ENCODE peak calls at places on chromosomes 1 and 21, in ten cellular contexts. One of them, this sample, is unnamed. For H3K9me3 and H3K4me1, the result is how much of the 10 kb centered on the place peaks cover.

GRCh38 chr21:45382698-45383000 is 22.3 kb upstream of the COL18A1 start:
- DNase-seq in A673: no peak
- DNase-seq in fibroblast of lung: no peak
- DNase-seq in DND-41: no peak
- DNase-seq in transverse colon: no peak
- DNase-seq in testis: no peak
- DNase-seq in suprapubic skin: no peak
- DNase-seq in heart left ventricle: peak
- DNase-seq in neural progenitor cell: no peak
- DNase-seq in IMR-90: no peak
- DNase-seq in this sample: peak

GRCh38 chr1:116128669-116129068 is 17.5 kb downstream of the MAB21L3 start:
- DNase-seq in heart left ventricle: no peak
- DNase-seq in A673: no peak
- DNase-seq in DND-41: no peak
- DNase-seq in testis: no peak
- DNase-seq in fibroblast of lung: no peak
- DNase-seq in neural progenitor cell: no peak
- DNase-seq in transverse colon: no peak
- DNase-seq in suprapubic skin: no peak
- DNase-seq in IMR-90: no peak
- DNase-seq in this sample: no peak

GRCh38 chr1:168498159-168498609 is 45.6 kb downstream of the XCL2 start:
- DNase-seq in neural progenitor cell: no peak
- DNase-seq in suprapubic skin: no peak
- DNase-seq in IMR-90: peak
- DNase-seq in A673: peak
- DNase-seq in DND-41: no peak
- DNase-seq in fibroblast of lung: peak
- DNase-seq in heart left ventricle: no peak
- DNase-seq in transverse colon: no peak
- DNase-seq in testis: no peak
- DNase-seq in this sample: peak

GRCh38 chr1:110229348-110230001 is 19.4 kb downstream of the KCNC4 start:
- DNase-seq in IMR-90: no peak
- DNase-seq in heart left ventricle: no peak
- DNase-seq in neural progenitor cell: no peak
- DNase-seq in fibroblast of lung: no peak
- DNase-seq in DND-41: no peak
- DNase-seq in transverse colon: no peak
- DNase-seq in A673: no peak
- DNase-seq in suprapubic skin: no peak
- DNase-seq in testis: no peak
- DNase-seq in this sample: no peak

GRCh38 chr21:43707462-43707861 is 11.5 kb upstream of the PDXK start:
- DNase-seq in DND-41: no peak
- DNase-seq in suprapubic skin: no peak
- DNase-seq in A673: no peak
- DNase-seq in heart left ventricle: no peak
- DNase-seq in testis: no peak
- DNase-seq in neural progenitor cell: no peak
- DNase-seq in fibroblast of lung: no peak
- DNase-seq in IMR-90: no peak
- DNase-seq in transverse colon: no peak
- DNase-seq in this sample: no peak

GRCh38 chr1:162716123-162716522 is 74.4 kb upstream of the HSD17B7 start:
- DNase-seq in fibroblast of lung: no peak
- DNase-seq in heart left ventricle: no peak
- DNase-seq in suprapubic skin: no peak
- DNase-seq in testis: peak
- DNase-seq in IMR-90: no peak
- DNase-seq in neural progenitor cell: no peak
- DNase-seq in A673: no peak
- DNase-seq in transverse colon: no peak
- DNase-seq in DND-41: no peak
- DNase-seq in this sample: no peak

GRCh38 chr1:209800984-209801834 is 4.7 kb downstream of the IRF6 start:
- DNase-seq in fibroblast of lung: no peak
- DNase-seq in neural progenitor cell: no peak
- DNase-seq in testis: peak
- DNase-seq in DND-41: no peak
- DNase-seq in suprapubic skin: no peak
- DNase-seq in A673: no peak
- DNase-seq in heart left ventricle: peak
- DNase-seq in transverse colon: no peak
- DNase-seq in IMR-90: peak
- DNase-seq in this sample: peak

GRCh38 chr21:38768385-38769071 is 37.2 kb upstream of the ETS2 start:
- DNase-seq in IMR-90: peak
- DNase-seq in neural progenitor cell: no peak
- DNase-seq in testis: no peak
- DNase-seq in DND-41: peak
- DNase-seq in fibroblast of lung: peak
- DNase-seq in heart left ventricle: no peak
- DNase-seq in A673: no peak
- DNase-seq in transverse colon: no peak
- DNase-seq in suprapubic skin: no peak
- DNase-seq in this sample: no peak

GRCh38 chr21:34510148-34511142 is 1.6 kb downstream of the KCNE1 start:
- DNase-seq in heart left ventricle: peak
- DNase-seq in testis: peak
- DNase-seq in IMR-90: peak
- DNase-seq in A673: peak
- DNase-seq in transverse colon: peak
- DNase-seq in suprapubic skin: no peak
- DNase-seq in neural progenitor cell: peak
- DNase-seq in DND-41: peak
- DNase-seq in fibroblast of lung: peak
- DNase-seq in this sample: peak

GRCh38 chr1:173639102-173639501 is 4.0 kb downstream of the TEX50 start:
- DNase-seq in neural progenitor cell: no peak
- DNase-seq in transverse colon: no peak
- DNase-seq in testis: no peak
- DNase-seq in heart left ventricle: no peak
- DNase-seq in IMR-90: no peak
- DNase-seq in fibroblast of lung: no peak
- DNase-seq in DND-41: no peak
- DNase-seq in A673: no peak
- DNase-seq in suprapubic skin: no peak
- DNase-seq in this sample: no peak
- H3K9me3 ChIP-seq in neural progenitor cell: under half
- H3K9me3 ChIP-seq in transverse colon: under half
- H3K9me3 ChIP-seq in testis: under half
- H3K9me3 ChIP-seq in heart left ventricle: under half
- H3K9me3 ChIP-seq in IMR-90: under half
- H3K9me3 ChIP-seq in fibroblast of lung: under half
- H3K9me3 ChIP-seq in DND-41: under half
- H3K9me3 ChIP-seq in A673: under half
- H3K9me3 ChIP-seq in suprapubic skin: under half
- H3K9me3 ChIP-seq in this sample: under half

GRCh38 chr1:35637401-35637809 is 3.9 kb downstream of the PSMB2 start:
- DNase-seq in transverse colon: no peak
- DNase-seq in suprapubic skin: no peak
- DNase-seq in neural progenitor cell: no peak
- DNase-seq in fibroblast of lung: peak
- DNase-seq in IMR-90: peak
- DNase-seq in testis: no peak
- DNase-seq in DND-41: no peak
- DNase-seq in A673: peak
- DNase-seq in heart left ventricle: no peak
- DNase-seq in this sample: no peak

GRCh38 chr1:35642472-35642955 is 1.2 kb upstream of the PSMB2 start:
- DNase-seq in fibroblast of lung: no peak
- DNase-seq in DND-41: peak
- DNase-seq in neural progenitor cell: no peak
- DNase-seq in IMR-90: no peak
- DNase-seq in heart left ventricle: no peak
- DNase-seq in A673: peak
- DNase-seq in testis: no peak
- DNase-seq in transverse colon: peak
- DNase-seq in suprapubic skin: no peak
- DNase-seq in this sample: no peak

GRCh38 chr1:35640380-35641232 is 720 bp downstream of the PSMB2 start:
- DNase-seq in A673: peak
- DNase-seq in testis: no peak
- DNase-seq in transverse colon: no peak
- DNase-seq in heart left ventricle: no peak
- DNase-seq in neural progenitor cell: no peak
- DNase-seq in fibroblast of lung: no peak
- DNase-seq in DND-41: peak
- DNase-seq in suprapubic skin: no peak
- DNase-seq in IMR-90: no peak
- DNase-seq in this sample: no peak

GRCh38 chr1:35644204-35644603 is 2.9 kb upstream of the PSMB2 start:
- DNase-seq in suprapubic skin: no peak
- DNase-seq in IMR-90: no peak
- DNase-seq in heart left ventricle: no peak
- DNase-seq in DND-41: no peak
- DNase-seq in A673: no peak
- DNase-seq in testis: no peak
- DNase-seq in neural progenitor cell: no peak
- DNase-seq in fibroblast of lung: no peak
- DNase-seq in transverse colon: no peak
- DNase-seq in this sample: no peak

DNA sequence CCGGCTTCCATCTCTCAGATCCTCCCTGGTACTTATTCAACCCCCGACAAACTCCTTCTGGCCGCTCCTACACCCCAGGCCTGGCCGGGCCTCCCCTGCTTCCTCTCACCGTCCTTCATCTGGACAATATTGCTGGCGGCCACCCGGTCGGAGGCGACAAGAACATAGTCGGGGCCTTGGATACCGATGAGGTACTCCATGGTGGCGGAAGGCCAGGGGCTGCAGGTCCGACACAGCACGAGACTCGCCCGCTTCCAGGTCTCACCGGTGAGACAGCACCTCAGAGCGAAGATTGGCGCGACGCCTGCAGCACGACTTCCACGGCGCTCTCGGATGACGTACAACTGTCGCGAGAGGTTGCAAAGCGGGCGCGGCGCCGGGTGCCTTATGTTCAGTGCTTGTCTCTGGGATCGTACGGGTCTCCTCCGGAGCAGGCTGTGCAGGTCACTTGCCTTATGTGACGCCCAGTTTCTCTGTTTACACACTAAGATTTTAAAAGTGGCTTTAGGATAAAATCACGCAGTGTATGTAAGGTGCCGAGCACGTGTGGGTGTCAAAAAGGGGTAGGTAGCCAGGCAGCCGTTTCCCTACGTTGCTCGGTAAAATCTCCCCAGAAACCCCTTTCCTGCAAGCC is at the start of gene PSMB2:
- DNase-seq in fibroblast of lung: peak
- DNase-seq in transverse colon: peak
- DNase-seq in DND-41: peak
- DNase-seq in neural progenitor cell: peak
- DNase-seq in testis: peak
- DNase-seq in A673: peak
- DNase-seq in IMR-90: peak
- DNase-seq in suprapubic skin: peak
- DNase-seq in heart left ventricle: peak
- DNase-seq in this sample: peak
- TF ChIP-seq CTCF in fibroblast of lung: no peak
- TF ChIP-seq CTCF in transverse colon: no peak
- TF ChIP-seq CTCF in DND-41: peak
- TF ChIP-seq CTCF in neural progenitor cell: no peak
- TF ChIP-seq CTCF in testis: no peak
- TF ChIP-seq CTCF in A673: no peak
- TF ChIP-seq CTCF in IMR-90: no peak
- TF ChIP-seq CTCF in suprapubic skin: no peak
- TF ChIP-seq CTCF in heart left ventricle: no peak
- TF ChIP-seq CTCF in this sample: no peak

DNA sequence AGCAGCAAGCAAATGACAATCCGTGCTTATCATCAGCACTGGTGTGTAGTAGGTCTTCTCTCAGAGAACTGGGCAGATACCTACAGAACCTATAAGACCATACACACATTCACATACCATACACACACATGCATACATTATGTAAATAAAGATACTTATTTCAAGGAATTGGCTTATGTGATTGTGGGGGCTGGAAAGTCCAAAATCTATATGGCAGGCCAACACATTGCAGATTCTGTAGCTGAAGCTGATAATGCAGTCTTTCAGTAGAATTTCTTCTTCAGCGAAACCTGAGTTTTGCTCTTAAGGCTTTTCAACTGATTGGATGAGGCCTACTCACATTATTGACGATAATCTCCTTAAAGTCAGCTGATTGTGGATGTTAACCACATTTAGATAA is 24.1 kb downstream of the RAP1A start:
- DNase-seq in testis: no peak
- DNase-seq in transverse colon: no peak
- DNase-seq in DND-41: no peak
- DNase-seq in neural progenitor cell: no peak
- DNase-seq in A673: no peak
- DNase-seq in fibroblast of lung: no peak
- DNase-seq in heart left ventricle: no peak
- DNase-seq in suprapubic skin: no peak
- DNase-seq in IMR-90: no peak
- DNase-seq in this sample: no peak
- H3K4me1 ChIP-seq in testis: under half
- H3K4me1 ChIP-seq in transverse colon: under half
- H3K4me1 ChIP-seq in DND-41: under half
- H3K4me1 ChIP-seq in neural progenitor cell: under half
- H3K4me1 ChIP-seq in A673: under half
- H3K4me1 ChIP-seq in fibroblast of lung: under half
- H3K4me1 ChIP-seq in heart left ventricle: under half
- H3K4me1 ChIP-seq in suprapubic skin: under half
- H3K4me1 ChIP-seq in IMR-90: under half
- H3K4me1 ChIP-seq in this sample: under half

GRCh38 chr1:14946011-14946359 is 207.6 kb upstream of the TMEM51 start:
- DNase-seq in fibroblast of lung: no peak
- DNase-seq in testis: no peak
- DNase-seq in neural progenitor cell: no peak
- DNase-seq in transverse colon: no peak
- DNase-seq in suprapubic skin: no peak
- DNase-seq in DND-41: no peak
- DNase-seq in IMR-90: no peak
- DNase-seq in A673: no peak
- DNase-seq in heart left ventricle: no peak
- DNase-seq in this sample: no peak

GRCh38 chr1:14948112-14948652 is 205.4 kb upstream of the TMEM51 start:
- DNase-seq in A673: no peak
- DNase-seq in transverse colon: no peak
- DNase-seq in suprapubic skin: no peak
- DNase-seq in IMR-90: no peak
- DNase-seq in heart left ventricle: no peak
- DNase-seq in DND-41: no peak
- DNase-seq in fibroblast of lung: no peak
- DNase-seq in neural progenitor cell: no peak
- DNase-seq in testis: no peak
- DNase-seq in this sample: no peak

GRCh38 chr1:14947421-14947820 is 206.1 kb upstream of the TMEM51 start:
- DNase-seq in A673: no peak
- DNase-seq in testis: no peak
- DNase-seq in heart left ventricle: no peak
- DNase-seq in transverse colon: no peak
- DNase-seq in fibroblast of lung: no peak
- DNase-seq in DND-41: no peak
- DNase-seq in IMR-90: no peak
- DNase-seq in neural progenitor cell: no peak
- DNase-seq in suprapubic skin: no peak
- DNase-seq in this sample: no peak

GRCh38 chr1:14945132-14946010 is 208.2 kb upstream of the TMEM51 start:
- DNase-seq in transverse colon: peak
- DNase-seq in IMR-90: peak
- DNase-seq in testis: peak
- DNase-seq in fibroblast of lung: peak
- DNase-seq in DND-41: no peak
- DNase-seq in suprapubic skin: no peak
- DNase-seq in A673: peak
- DNase-seq in heart left ventricle: peak
- DNase-seq in neural progenitor cell: peak
- DNase-seq in this sample: peak

GRCh38 chr1:14946567-14947285 is 206.8 kb upstream of the TMEM51 start:
- DNase-seq in neural progenitor cell: no peak
- DNase-seq in DND-41: no peak
- DNase-seq in testis: no peak
- DNase-seq in IMR-90: peak
- DNase-seq in transverse colon: peak
- DNase-seq in fibroblast of lung: peak
- DNase-seq in heart left ventricle: no peak
- DNase-seq in A673: no peak
- DNase-seq in suprapubic skin: no peak
- DNase-seq in this sample: no peak
- H3K9me3 ChIP-seq in neural progenitor cell: under half
- H3K9me3 ChIP-seq in DND-41: under half
- H3K9me3 ChIP-seq in testis: under half
- H3K9me3 ChIP-seq in IMR-90: under half
- H3K9me3 ChIP-seq in transverse colon: under half
- H3K9me3 ChIP-seq in fibroblast of lung: under half
- H3K9me3 ChIP-seq in heart left ventricle: under half
- H3K9me3 ChIP-seq in A673: under half
- H3K9me3 ChIP-seq in suprapubic skin: under half
- H3K9me3 ChIP-seq in this sample: under half

This sample was measured in body of pancreas.